ENCODE peak calls at places on chromosomes 6 and 20, in seven cellular contexts. O is neuronal stem cell, X is H9, I is mesendoderm, D is IMR-90, A is H1, V is mesenchymal stem cell. G is an unnamed sample.

GRCh38 chr6:150857062-150857905 is 8.2 kb upstream of the MTHFD1L start:
- DNase-seq in O (no peak), X (no peak), I (peak; percentile 29), D (peak; percentile 100), A (no peak), V (peak; percentile 98), G (peak; percentile 79)

GRCh38 chr6:144338951-144339681 is 54.0 kb downstream of the UTRN start:
- DNase-seq in O (no peak), X (no peak), I (no peak), D (no peak), A (no peak), V (no peak), G (no peak)

GRCh38 chr6:18433059-18433458 is 45.9 kb downstream of the RNF144B start:
- DNase-seq in O (no peak), X (no peak), I (no peak), D (peak; percentile 19), A (no peak), V (no peak), G (no peak)

GRCh38 chr6:6191909-6192308 is 128.6 kb downstream of the F13A1 start:
- DNase-seq in O (no peak), X (no peak), I (no peak), D (no peak), A (no peak), V (no peak), G (no peak)

GRCh38 chr20:59966428-59966827 is 8.2 kb downstream of the CDH26 start:
- DNase-seq in O (no peak), X (no peak), I (no peak), D (no peak), A (no peak), V (no peak), G (no peak)

GRCh38 chr6:159540152-159540551 is 152.9 kb downstream of the SOD2 start:
- DNase-seq in O (peak; percentile 12), X (peak; percentile 84), I (peak; percentile 80), D (no peak), A (peak; percentile 88), V (no peak), G (no peak)

GRCh38 chr20:18904624-18905023 is 91.0 kb downstream of the SCP2D1 start:
- DNase-seq in O (no peak), X (no peak), I (peak; percentile 46), D (no peak), A (no peak), V (no peak), G (no peak)

GRCh38 chr20:4154958-4155411 is 139.6 kb upstream of the RNF24 start:
- DNase-seq in O (no peak), X (no peak), I (no peak), D (no peak), A (no peak), V (no peak), G (peak; percentile 12)

GRCh38 chr6:13985663-13986325 is 61.0 kb downstream of the RNF182 start:
- DNase-seq in O (no peak), X (no peak), I (no peak), D (no peak), A (no peak), V (no peak), G (no peak)

GRCh38 chr6:29589423-29590048 is 4.6 kb downstream of the OR2H2 start:
- DNase-seq in O (peak; percentile 53), X (peak; percentile 49), I (peak; percentile 55), D (peak; percentile 47), A (peak; percentile 75), V (peak; percentile 50), G (peak; percentile 71)

GRCh38 chr6:14877758-14878157 is 368.1 kb upstream of the JARID2 start:
- DNase-seq in O (no peak), X (no peak), I (no peak), D (no peak), A (no peak), V (no peak), G (no peak)

GRCh38 chr6:20463396-20463795 is 61.7 kb downstream of the E2F3 start:
- DNase-seq in O (no peak), X (no peak), I (no peak), D (no peak), A (no peak), V (no peak), G (no peak)

GRCh38 chr6:110812719-110813118 is 2.5 kb downstream of the CDK19 start:
- DNase-seq in O (no peak), X (no peak), I (no peak), D (no peak), A (no peak), V (no peak), G (no peak)

GRCh38 chr20:54094268-54094580 is 23.8 kb upstream of the BCAS1 start:
- DNase-seq in O (no peak), X (no peak), I (no peak), D (no peak), A (no peak), V (no peak), G (no peak)

GRCh38 chr6:28251648-28252506 is at the start of gene ZKSCAN4:
- DNase-seq in O (peak; percentile 79), X (peak; percentile 79), I (peak; percentile 96), D (peak; percentile 92), A (peak; percentile 87), V (peak; percentile 91), G (peak; percentile 67)

GRCh38 chr6:138036111-138036510 is 71.1 kb downstream of the PERP start:
- DNase-seq in O (no peak), X (peak; percentile 35), I (peak; percentile 21), D (no peak), A (no peak), V (no peak), G (no peak)
- H3K4ac ChIP-seq in O (no peak overlapping the region), X (no peak overlapping the region), I (no peak overlapping the region), D (no peak overlapping the region), A (no peak overlapping the region), V (no peak overlapping the region), G (no peak overlapping the region)

GRCh38 chr6:97656236-97656635 is 373.2 kb upstream of the MMS22L start:
- DNase-seq in O (peak; percentile 59), X (no peak), I (no peak), D (no peak), A (no peak), V (no peak), G (no peak)

GRCh38 chr6:97653517-97653916 is 370.5 kb upstream of the MMS22L start:
- DNase-seq in O (no peak), X (no peak), I (no peak), D (no peak), A (no peak), V (no peak), G (no peak)

GRCh38 chr6:97656706-97657350 is 373.8 kb upstream of the MMS22L start:
- DNase-seq in O (peak; percentile 51), X (no peak), I (no peak), D (no peak), A (no peak), V (no peak), G (no peak)

GRCh38 chr6:97654674-97655073 is 371.7 kb upstream of the MMS22L start:
- DNase-seq in O (no peak), X (no peak), I (peak; percentile 7), D (no peak), A (no peak), V (no peak), G (no peak)

DNA sequence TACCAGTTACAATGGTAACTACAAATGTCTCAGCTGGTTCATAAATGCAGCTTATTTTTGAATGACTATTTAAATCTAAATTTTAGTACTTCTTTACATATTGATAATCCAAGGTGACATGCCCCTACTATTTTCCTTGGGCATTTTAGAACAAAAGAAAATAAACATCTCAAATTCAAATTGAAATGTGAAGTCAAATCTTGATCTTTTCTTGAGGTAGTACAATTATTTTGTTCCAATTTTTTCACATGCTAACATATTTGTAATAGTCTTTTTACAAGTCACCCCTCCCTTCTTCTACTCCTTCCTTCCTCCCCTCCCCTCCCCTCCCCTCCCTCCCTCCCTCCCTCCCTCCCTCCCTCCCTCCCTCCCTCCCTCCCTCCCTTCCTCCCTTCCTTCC is 370.1 kb upstream of the MMS22L start:
- DNase-seq in O (no peak), X (no peak), I (no peak), D (no peak), A (no peak), V (no peak), G (no peak)
- H3K4ac ChIP-seq in O (no peak overlapping the region), X (no peak overlapping the region), I (no peak overlapping the region), D (no peak overlapping the region), A (no peak overlapping the region), V (no peak overlapping the region), G (no peak overlapping the region)

GRCh38 chr6:30873137-30873640 is 11.1 kb upstream of the DDR1 start:
- DNase-seq in O (no peak), X (no peak), I (no peak), D (no peak), A (no peak), V (no peak), G (no peak)

GRCh38 chr6:30871592-30872183 is 12.6 kb upstream of the DDR1 start:
- DNase-seq in O (no peak), X (no peak), I (no peak), D (no peak), A (no peak), V (no peak), G (no peak)

GRCh38 chr6:30875244-30876038 is 8.9 kb upstream of the DDR1 start:
- DNase-seq in O (no peak), X (no peak), I (peak; percentile 38), D (no peak), A (no peak), V (no peak), G (no peak)

GRCh38 chr6:30876039-30876730 is 8.1 kb upstream of the DDR1 start:
- DNase-seq in O (no peak), X (no peak), I (no peak), D (peak; percentile 75), A (no peak), V (peak; percentile 41), G (no peak)

DNA sequence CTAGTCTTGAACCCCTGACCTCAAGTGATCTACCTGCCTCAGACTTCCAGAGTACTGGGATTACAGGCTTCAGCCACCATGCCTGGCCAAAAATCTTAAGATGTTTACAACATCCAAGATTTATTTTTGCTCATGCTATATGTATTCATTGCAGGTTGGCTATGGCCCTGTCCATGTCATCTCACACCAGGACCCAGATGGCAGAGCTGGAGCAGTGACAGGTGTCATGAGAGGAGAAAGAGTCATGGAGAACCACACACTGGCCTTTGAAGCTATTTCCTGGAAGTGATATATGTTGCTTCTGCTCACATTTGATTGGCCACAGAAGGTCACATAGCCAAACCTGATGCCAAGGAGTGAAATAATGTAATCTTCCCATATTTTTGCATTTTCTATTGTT is 13.8 kb upstream of the DDR1 start:
- DNase-seq in O (no peak), X (no peak), I (no peak), D (no peak), A (no peak), V (no peak), G (no peak)
- H3K4ac ChIP-seq in O (no peak overlapping the region), X (no peak overlapping the region), I (no peak overlapping the region), D (no peak overlapping the region), A (no peak overlapping the region), V (no peak overlapping the region), G (no peak overlapping the region)

DNA sequence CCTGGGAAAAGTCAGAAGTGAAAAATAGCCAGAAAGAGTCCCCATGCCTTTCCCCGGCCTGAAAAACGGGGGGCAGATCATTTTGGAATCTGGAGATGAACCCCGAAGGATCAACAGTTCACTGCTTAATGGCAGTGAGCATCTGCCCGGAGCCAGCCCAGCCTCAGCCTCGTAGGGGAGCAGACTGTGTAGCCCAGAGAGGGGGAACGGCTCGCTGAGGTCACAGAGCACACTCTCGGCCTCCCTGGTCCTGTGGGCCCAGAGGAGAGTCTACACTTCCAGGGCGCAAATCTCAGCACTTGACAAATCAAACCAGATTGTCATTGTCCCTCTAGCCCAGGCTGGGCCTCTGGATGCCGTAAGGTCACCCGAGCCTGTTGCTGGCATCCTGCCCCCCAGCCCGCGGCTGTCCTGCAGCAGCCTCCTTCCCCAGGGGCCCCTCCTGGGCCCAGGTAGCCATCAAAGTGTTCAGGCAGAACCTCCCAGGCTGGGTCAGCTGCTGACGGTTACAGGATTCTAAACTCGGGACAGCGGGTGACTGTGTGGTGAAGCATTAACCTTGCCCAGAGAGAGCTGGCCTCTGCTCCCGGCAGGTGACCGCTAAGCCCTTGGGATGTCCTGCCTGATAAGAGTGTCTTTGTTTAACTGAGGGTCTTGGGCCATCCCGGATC is 56.1 kb downstream of the GNAS-AS1 start:
- DNase-seq in O (no peak), X (no peak), I (no peak), D (no peak), A (no peak), V (no peak), G (no peak)
- H3K4ac ChIP-seq in O (no peak overlapping the region), X (no peak overlapping the region), I (no peak overlapping the region), D (no peak overlapping the region), A (no peak overlapping the region), V (no peak overlapping the region), G (no peak overlapping the region)